ENCODE peak calls at places on chromosomes 1 and 21, in eight cellular contexts. One of them, this sample, is unnamed.
A peak's percentile ranks its signal among the peaks of the same experiment; 100 is the strongest.

GRCh38 chr21:39613029-39613934 is 542 bp downstream of the B3GALT5 start:
- DNase-seq in spleen: no peak
- DNase-seq in cardiac fibroblast: no peak
- DNase-seq in ovary: no peak
- DNase-seq in fibroblast of mammary gland: no peak
- DNase-seq in lung: no peak
- DNase-seq in fibroblast of the aortic adventitia: peak; percentile 0
- DNase-seq in astrocyte: peak; percentile 25
- DNase-seq in this sample: no peak

GRCh38 chr1:175941164-175941563 is 197.8 kb upstream of the TNR start:
- DNase-seq in spleen: no peak
- DNase-seq in cardiac fibroblast: no peak
- DNase-seq in ovary: no peak
- DNase-seq in fibroblast of mammary gland: no peak
- DNase-seq in lung: no peak
- DNase-seq in fibroblast of the aortic adventitia: no peak
- DNase-seq in astrocyte: no peak
- DNase-seq in this sample: no peak

GRCh38 chr1:53608676-53609075 is 130.3 kb downstream of the GLIS1 start:
- DNase-seq in spleen: peak; percentile 15
- DNase-seq in cardiac fibroblast: no peak
- DNase-seq in ovary: no peak
- DNase-seq in fibroblast of mammary gland: no peak
- DNase-seq in lung: no peak
- DNase-seq in fibroblast of the aortic adventitia: no peak
- DNase-seq in astrocyte: no peak
- DNase-seq in this sample: no peak

GRCh38 chr1:53122194-53122846 is 20.1 kb downstream of the SLC1A7 start:
- DNase-seq in spleen: no peak
- DNase-seq in cardiac fibroblast: peak; percentile 73
- DNase-seq in ovary: no peak
- DNase-seq in fibroblast of mammary gland: peak; percentile 78
- DNase-seq in lung: no peak
- DNase-seq in fibroblast of the aortic adventitia: peak; percentile 88
- DNase-seq in astrocyte: peak; percentile 69
- DNase-seq in this sample: no peak

GRCh38 chr1:223650465-223650864 is 15.0 kb downstream of the CAPN8 start:
- DNase-seq in spleen: no peak
- DNase-seq in cardiac fibroblast: no peak
- DNase-seq in ovary: no peak
- DNase-seq in fibroblast of mammary gland: no peak
- DNase-seq in lung: no peak
- DNase-seq in fibroblast of the aortic adventitia: no peak
- DNase-seq in astrocyte: no peak
- DNase-seq in this sample: no peak

GRCh38 chr21:45975017-45975595 is 6.5 kb upstream of the COL6A1 start:
- DNase-seq in spleen: peak; percentile 77
- DNase-seq in cardiac fibroblast: peak; percentile 48
- DNase-seq in ovary: peak; percentile 74
- DNase-seq in fibroblast of mammary gland: peak; percentile 69
- DNase-seq in lung: no peak
- DNase-seq in fibroblast of the aortic adventitia: peak; percentile 58
- DNase-seq in astrocyte: peak; percentile 45
- DNase-seq in this sample: peak; percentile 20

GRCh38 chr1:180854456-180854855 is 58.2 kb upstream of the KIAA1614 start:
- DNase-seq in spleen: no peak
- DNase-seq in cardiac fibroblast: no peak
- DNase-seq in ovary: no peak
- DNase-seq in fibroblast of mammary gland: no peak
- DNase-seq in lung: no peak
- DNase-seq in fibroblast of the aortic adventitia: peak; percentile 9
- DNase-seq in astrocyte: peak; percentile 72
- DNase-seq in this sample: no peak

GRCh38 chr1:38052750-38053415 is 6.3 kb upstream of the POU3F1 start:
- DNase-seq in spleen: no peak
- DNase-seq in cardiac fibroblast: no peak
- DNase-seq in ovary: no peak
- DNase-seq in fibroblast of mammary gland: no peak
- DNase-seq in lung: no peak
- DNase-seq in fibroblast of the aortic adventitia: no peak
- DNase-seq in astrocyte: no peak
- DNase-seq in this sample: no peak

GRCh38 chr1:30785714-30786113 is 28.1 kb upstream of the LAPTM5 start:
- DNase-seq in spleen: no peak
- DNase-seq in cardiac fibroblast: no peak
- DNase-seq in ovary: no peak
- DNase-seq in fibroblast of mammary gland: no peak
- DNase-seq in lung: no peak
- DNase-seq in fibroblast of the aortic adventitia: no peak
- DNase-seq in astrocyte: no peak
- DNase-seq in this sample: no peak

GRCh38 chr21:27722095-27722494 is 755.2 kb upstream of the ADAMTS5 start:
- DNase-seq in spleen: no peak
- DNase-seq in cardiac fibroblast: no peak
- DNase-seq in ovary: no peak
- DNase-seq in fibroblast of mammary gland: no peak
- DNase-seq in lung: no peak
- DNase-seq in fibroblast of the aortic adventitia: no peak
- DNase-seq in astrocyte: no peak
- DNase-seq in this sample: peak; percentile 40

GRCh38 chr1:205597691-205598314 is 34.0 kb downstream of the ELK4 start:
- DNase-seq in spleen: no peak
- DNase-seq in cardiac fibroblast: no peak
- DNase-seq in ovary: no peak
- DNase-seq in fibroblast of mammary gland: peak; percentile 51
- DNase-seq in lung: no peak
- DNase-seq in fibroblast of the aortic adventitia: peak; percentile 82
- DNase-seq in astrocyte: no peak
- DNase-seq in this sample: no peak

GRCh38 chr1:147822292-147822691 is 61.9 kb upstream of the GJA5 start:
- DNase-seq in spleen: no peak
- DNase-seq in cardiac fibroblast: no peak
- DNase-seq in ovary: no peak
- DNase-seq in fibroblast of mammary gland: peak; percentile 3
- DNase-seq in lung: no peak
- DNase-seq in fibroblast of the aortic adventitia: peak; percentile 46
- DNase-seq in astrocyte: no peak
- DNase-seq in this sample: no peak

GRCh38 chr21:41045534-41046268 is 122.3 kb upstream of the BACE2 start:
- DNase-seq in spleen: no peak
- DNase-seq in cardiac fibroblast: no peak
- DNase-seq in ovary: no peak
- DNase-seq in fibroblast of mammary gland: no peak
- DNase-seq in lung: no peak
- DNase-seq in fibroblast of the aortic adventitia: no peak
- DNase-seq in astrocyte: no peak
- DNase-seq in this sample: peak; percentile 12

GRCh38 chr1:10724948-10725852 is 71.2 kb downstream of the CASZ1 start:
- DNase-seq in spleen: no peak
- DNase-seq in cardiac fibroblast: no peak
- DNase-seq in ovary: no peak
- DNase-seq in fibroblast of mammary gland: peak; percentile 70
- DNase-seq in lung: peak; percentile 49
- DNase-seq in fibroblast of the aortic adventitia: peak; percentile 86
- DNase-seq in astrocyte: peak; percentile 19
- DNase-seq in this sample: no peak

GRCh38 chr1:80566867-80567266 is 1233.9 kb upstream of the ADGRL2 start:
- DNase-seq in spleen: no peak
- DNase-seq in cardiac fibroblast: no peak
- DNase-seq in ovary: no peak
- DNase-seq in fibroblast of mammary gland: no peak
- DNase-seq in lung: no peak
- DNase-seq in fibroblast of the aortic adventitia: no peak
- DNase-seq in astrocyte: no peak
- DNase-seq in this sample: no peak

GRCh38 chr1:51314974-51315373 is 15.4 kb downstream of the TTC39A start:
- DNase-seq in spleen: peak; percentile 37
- DNase-seq in cardiac fibroblast: no peak
- DNase-seq in ovary: no peak
- DNase-seq in fibroblast of mammary gland: no peak
- DNase-seq in lung: no peak
- DNase-seq in fibroblast of the aortic adventitia: no peak
- DNase-seq in astrocyte: no peak
- DNase-seq in this sample: no peak

GRCh38 chr1:11147371-11147770 is 41.8 kb upstream of the ANGPTL7 start:
- DNase-seq in spleen: no peak
- DNase-seq in cardiac fibroblast: peak; percentile 31
- DNase-seq in ovary: no peak
- DNase-seq in fibroblast of mammary gland: no peak
- DNase-seq in lung: no peak
- DNase-seq in fibroblast of the aortic adventitia: peak; percentile 24
- DNase-seq in astrocyte: peak; percentile 21
- DNase-seq in this sample: no peak

GRCh38 chr1:237341391-237341790 is 299.4 kb downstream of the RYR2 start:
- DNase-seq in spleen: no peak
- DNase-seq in cardiac fibroblast: no peak
- DNase-seq in ovary: no peak
- DNase-seq in fibroblast of mammary gland: no peak
- DNase-seq in lung: no peak
- DNase-seq in fibroblast of the aortic adventitia: no peak
- DNase-seq in astrocyte: no peak
- DNase-seq in this sample: no peak

DNA sequence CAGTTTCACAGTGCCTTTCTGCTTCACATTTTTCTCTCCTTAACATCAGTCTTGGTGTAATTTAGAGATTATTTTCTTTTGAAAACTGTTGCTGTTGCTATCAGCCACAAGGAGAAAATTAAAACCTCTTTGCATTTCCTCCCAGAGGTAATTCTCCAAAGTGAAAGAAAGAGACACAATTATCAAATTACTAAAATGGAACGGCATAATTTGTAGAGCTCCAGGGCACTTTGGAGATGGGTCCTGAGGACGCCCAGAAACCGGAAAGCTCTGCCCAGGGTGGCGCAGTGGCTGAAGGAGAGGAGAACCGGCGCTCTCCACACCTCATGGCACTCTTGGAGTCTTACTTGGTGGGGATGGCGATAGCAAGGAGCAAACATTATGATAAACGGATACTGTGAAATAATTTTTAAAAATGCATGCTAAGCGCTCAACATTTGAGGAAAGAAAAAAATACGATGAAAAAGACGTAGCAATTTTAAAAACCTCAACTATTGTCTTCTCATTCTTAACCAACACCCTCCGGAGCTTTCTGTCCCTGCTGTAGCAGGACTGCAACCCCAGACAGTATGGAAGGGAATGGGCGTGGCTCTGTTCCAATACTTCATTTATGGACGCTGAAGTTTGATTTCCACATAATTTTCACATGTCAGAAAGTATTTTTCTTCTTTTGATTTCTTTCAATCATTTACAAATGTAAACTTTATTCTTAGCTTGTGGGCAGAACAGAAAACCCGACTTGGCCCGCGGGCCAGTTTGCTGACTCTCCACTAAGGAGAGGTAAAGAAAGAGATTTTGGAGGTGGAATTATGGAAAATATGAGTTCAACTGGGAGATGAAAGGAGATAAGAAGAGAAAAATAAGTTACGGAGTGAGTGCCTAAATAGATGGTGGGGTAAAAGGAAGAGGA is 1.1 kb downstream of the S100A11 start:
- DNase-seq in spleen: no peak
- DNase-seq in cardiac fibroblast: peak; percentile 47
- DNase-seq in ovary: no peak
- DNase-seq in fibroblast of mammary gland: no peak
- DNase-seq in lung: no peak
- DNase-seq in fibroblast of the aortic adventitia: peak; percentile 49
- DNase-seq in astrocyte: no peak
- DNase-seq in this sample: peak; percentile 41
- TF ChIP-seq CTCF in spleen: no peak
- TF ChIP-seq CTCF in cardiac fibroblast: no peak
- TF ChIP-seq CTCF in ovary: no peak
- TF ChIP-seq CTCF in fibroblast of mammary gland: no peak
- TF ChIP-seq CTCF in lung: no peak
- TF ChIP-seq CTCF in fibroblast of the aortic adventitia: no peak
- TF ChIP-seq CTCF in astrocyte: no peak
- TF ChIP-seq CTCF in this sample: no peak

DNA sequence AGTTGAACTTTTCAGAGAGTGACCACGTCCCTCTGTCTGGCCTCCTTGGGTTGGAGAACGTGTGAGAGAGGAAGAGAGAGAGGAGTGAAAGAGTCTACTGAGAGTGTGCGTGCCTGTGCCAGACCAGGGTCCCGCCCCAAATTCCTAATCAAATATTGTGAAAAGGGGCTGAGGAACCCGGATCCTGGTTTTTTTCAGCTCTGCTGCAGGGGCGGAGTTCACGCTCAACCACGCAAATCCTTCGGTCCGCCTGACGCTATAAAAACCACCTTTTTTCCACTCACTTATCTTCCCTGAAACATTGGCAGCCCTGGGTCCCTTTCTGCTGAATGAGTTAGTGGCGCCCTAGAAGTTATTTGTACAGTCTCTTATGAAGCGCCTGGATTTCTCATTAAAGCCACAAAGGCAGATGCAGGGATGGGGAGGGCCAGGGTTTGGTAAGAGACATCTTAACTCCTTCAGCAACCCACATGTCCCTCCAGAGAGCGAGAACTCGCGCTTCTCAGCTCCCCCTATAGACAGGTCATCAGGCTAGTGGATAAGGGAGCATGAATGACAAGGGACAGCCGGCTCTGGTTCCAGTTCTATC is at the start of gene FMOD:
- DNase-seq in spleen: no peak
- DNase-seq in cardiac fibroblast: peak; percentile 28
- DNase-seq in ovary: peak; percentile 86
- DNase-seq in fibroblast of mammary gland: peak; percentile 48
- DNase-seq in lung: peak; percentile 37
- DNase-seq in fibroblast of the aortic adventitia: peak; percentile 78
- DNase-seq in astrocyte: peak; percentile 47
- DNase-seq in this sample: peak; percentile 13
- TF ChIP-seq CTCF in spleen: no peak
- TF ChIP-seq CTCF in cardiac fibroblast: peak; percentile 16
- TF ChIP-seq CTCF in ovary: no peak
- TF ChIP-seq CTCF in fibroblast of mammary gland: peak; percentile 1
- TF ChIP-seq CTCF in lung: no peak
- TF ChIP-seq CTCF in fibroblast of the aortic adventitia: no peak
- TF ChIP-seq CTCF in astrocyte: no peak
- TF ChIP-seq CTCF in this sample: no peak

GRCh38 chr1:248841702-248842395 is 3.8 kb downstream of the ZNF672 start:
- DNase-seq in spleen: peak; percentile 73
- DNase-seq in cardiac fibroblast: peak; percentile 77
- DNase-seq in ovary: no peak
- DNase-seq in fibroblast of mammary gland: peak; percentile 76
- DNase-seq in lung: no peak
- DNase-seq in fibroblast of the aortic adventitia: peak; percentile 83
- DNase-seq in astrocyte: peak; percentile 26
- DNase-seq in this sample: no peak
- TF ChIP-seq CTCF in spleen: peak; percentile 41
- TF ChIP-seq CTCF in cardiac fibroblast: peak; percentile 62
- TF ChIP-seq CTCF in ovary: no peak
- TF ChIP-seq CTCF in fibroblast of mammary gland: peak; percentile 68
- TF ChIP-seq CTCF in lung: peak; percentile 36
- TF ChIP-seq CTCF in fibroblast of the aortic adventitia: peak; percentile 76
- TF ChIP-seq CTCF in astrocyte: peak; percentile 35
- TF ChIP-seq CTCF in this sample: peak; percentile 41

DNA sequence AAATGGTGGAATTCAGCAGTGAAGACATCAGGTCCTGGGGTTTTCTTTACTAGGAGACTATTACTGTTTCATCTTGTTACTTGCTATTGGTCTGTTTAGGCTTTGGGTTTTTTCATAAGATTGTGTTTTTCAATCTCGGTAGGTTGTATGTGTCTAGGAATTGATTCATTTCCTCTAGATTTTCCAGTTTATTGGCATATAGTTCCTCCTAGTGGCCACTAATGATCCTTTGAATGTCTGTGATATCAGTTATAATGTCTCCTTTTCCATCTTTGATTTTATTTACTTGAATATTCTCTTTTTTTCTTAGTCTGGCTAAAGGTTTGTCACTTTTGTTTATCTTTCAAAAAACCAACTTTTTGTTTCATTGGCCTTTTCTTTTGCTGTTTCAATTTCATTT is 233.0 kb downstream of the RWDD3 start:
- DNase-seq in spleen: no peak
- DNase-seq in cardiac fibroblast: no peak
- DNase-seq in ovary: no peak
- DNase-seq in fibroblast of mammary gland: no peak
- DNase-seq in lung: no peak
- DNase-seq in fibroblast of the aortic adventitia: no peak
- DNase-seq in astrocyte: no peak
- DNase-seq in this sample: no peak
- TF ChIP-seq CTCF in spleen: no peak
- TF ChIP-seq CTCF in cardiac fibroblast: no peak
- TF ChIP-seq CTCF in ovary: no peak
- TF ChIP-seq CTCF in fibroblast of mammary gland: no peak
- TF ChIP-seq CTCF in lung: no peak
- TF ChIP-seq CTCF in fibroblast of the aortic adventitia: peak; percentile 0
- TF ChIP-seq CTCF in astrocyte: no peak
- TF ChIP-seq CTCF in this sample: no peak